ENCODE peak calls at places on chromosome 21, in four cellular contexts. U is ovary, N is thyroid gland, W is uterus. R is an unnamed sample. For H3K9me3 and H3K4me1, the result is how much of the 10 kb centered on the place peaks cover.

GRCh38 chr21:45278156-45278911 is 9.4 kb downstream of the POFUT2 start:
- DNase-seq in U (peak), N (no peak), W (peak), R (no peak)

GRCh38 chr21:44304846-44305245 is 5.0 kb downstream of the PFKL start:
- DNase-seq in U (peak), N (peak), W (no peak), R (peak)

GRCh38 chr21:43721225-43721605 is 2.3 kb downstream of the PDXK start:
- DNase-seq in U (no peak), N (peak), W (no peak), R (peak)

GRCh38 chr21:37700641-37701202 is 215.5 kb downstream of the KCNJ6 start:
- DNase-seq in U (no peak), N (peak), W (no peak), R (peak)

GRCh38 chr21:35294231-35294898 is 245.3 kb upstream of the RUNX1 start:
- DNase-seq in U (no peak), N (no peak), W (no peak), R (peak)

GRCh38 chr21:46159390-46159789 is 4.0 kb upstream of the FTCD start:
- DNase-seq in U (no peak), N (no peak), W (peak), R (peak)

GRCh38 chr21:39156024-39156423 is 27.2 kb downstream of the PSMG1 start:
- DNase-seq in U (no peak), N (no peak), W (no peak), R (no peak)

GRCh38 chr21:46660505-46660904 is 25.0 kb downstream of the PRMT2 start:
- DNase-seq in U (no peak), N (no peak), W (no peak), R (no peak)

GRCh38 chr21:45318556-45319341 is 31.1 kb upstream of the POFUT2 start:
- DNase-seq in U (peak), N (no peak), W (peak), R (peak)

GRCh38 chr21:41317458-41317857 is 857 bp downstream of the FAM3B start:
- DNase-seq in U (no peak), N (no peak), W (no peak), R (peak)
- TF ChIP-seq POLR2A in U (no peak), N (no peak), W (no peak), R (peak)

DNA sequence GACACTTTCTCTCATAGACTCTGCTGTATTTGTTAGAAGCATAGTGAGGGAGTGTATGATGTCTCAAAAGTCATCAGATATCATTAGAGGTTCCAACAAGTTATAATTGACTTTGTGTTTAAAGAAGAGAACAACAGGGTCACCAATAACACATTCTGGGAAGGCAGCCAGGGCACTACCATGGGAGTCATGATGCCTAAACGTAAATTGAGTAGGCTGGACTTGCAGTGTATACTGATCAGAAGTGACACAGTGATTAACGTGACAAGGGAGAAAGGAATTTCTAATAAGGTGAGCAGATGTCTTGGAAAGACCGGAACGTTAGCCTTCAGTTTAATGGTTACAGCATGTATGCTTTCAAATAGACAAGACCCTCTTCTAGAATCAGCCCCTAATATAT is 973.2 kb downstream of the NCAM2 start:
- DNase-seq in U (no peak), N (no peak), W (no peak), R (no peak)
- H3K9me3 ChIP-seq in U (under half), N (under half), W (under half), R (under half)

GRCh38 chr21:33815153-33815707 is 100.4 kb downstream of the ATP5PO start:
- DNase-seq in U (no peak), N (no peak), W (no peak), R (peak)
- H3K4me1 ChIP-seq in U (under half), N (under half), W (under half), R (under half)

GRCh38 chr21:25735221-25735894 is 586 bp downstream of the GABPA start:
- DNase-seq in U (peak), N (peak), W (peak), R (peak)
- TF ChIP-seq POLR2A in U (peak), N (peak), W (peak), R (no peak)

GRCh38 chr21:27647921-27648320 is 681.0 kb upstream of the ADAMTS5 start:
- DNase-seq in U (no peak), N (no peak), W (no peak), R (no peak)

GRCh38 chr21:27648560-27648959 is 681.7 kb upstream of the ADAMTS5 start:
- DNase-seq in U (no peak), N (no peak), W (no peak), R (no peak)

GRCh38 chr21:27649323-27649722 is 682.4 kb upstream of the ADAMTS5 start:
- DNase-seq in U (no peak), N (no peak), W (no peak), R (no peak)

GRCh38 chr21:27647401-27647800 is 680.5 kb upstream of the ADAMTS5 start:
- DNase-seq in U (no peak), N (no peak), W (no peak), R (no peak)

GRCh38 chr21:27649746-27650145 is 682.9 kb upstream of the ADAMTS5 start:
- DNase-seq in U (no peak), N (no peak), W (no peak), R (no peak)
- H3K9me3 ChIP-seq in U (under half), N (under half), W (under half), R (under half)

R was measured in body of pancreas.